ENCODE peak calls at places on chromosomes 11 and 22, in eight cellular contexts. M is osteocyte; N is hippocampal formation; I is foreskin fibroblast; C is tibial artery; A is activated naive CD4-positive, alpha-beta T cell; L is ureter; P is hepatocyte. S is an unnamed sample.

GRCh38 chr11:125418396-125418795 is 77.7 kb downstream of the FEZ1 start:
- DNase-seq in M (no peak), N (no peak), I (no peak), C (no peak), A (no peak), L (no peak), P (no peak), S (no peak)

GRCh38 chr11:117826360-117826635 is 1.8 kb upstream of the FXYD2 start:
- DNase-seq in M (no peak), N (no peak), I (no peak), C (no peak), A (no peak), L (no peak), P (no peak), S (no peak)

GRCh38 chr22:34986461-34986977 is 79.4 kb upstream of the ISX start:
- DNase-seq in M (no peak), N (no peak), I (no peak), C (no peak), A (no peak), L (no peak), P (no peak), S (no peak)

GRCh38 chr22:46293591-46294260 is 2.9 kb upstream of the GTSE1 start:
- DNase-seq in M (no peak), N (peak), I (peak), C (peak), A (no peak), L (no peak), P (no peak), S (no peak)

GRCh38 chr11:14420223-14420622 is 61.2 kb upstream of the RRAS2 start:
- DNase-seq in M (no peak), N (no peak), I (no peak), C (no peak), A (no peak), L (no peak), P (no peak), S (no peak)

GRCh38 chr11:72844356-72844755 is 30.1 kb downstream of the ATG16L2 start:
- DNase-seq in M (no peak), N (no peak), I (peak), C (no peak), A (no peak), L (no peak), P (peak), S (no peak)

GRCh38 chr22:38700271-38700788 is 413 bp downstream of the JOSD1 start:
- DNase-seq in M (no peak), N (peak), I (peak), C (peak), A (no peak), L (peak), P (no peak), S (peak)

GRCh38 chr11:61347916-61348461 is 13.7 kb downstream of the CYB561A3 start:
- DNase-seq in M (no peak), N (no peak), I (peak), C (peak), A (no peak), L (no peak), P (no peak), S (no peak)

GRCh38 chr22:45678961-45679912 is 7.6 kb downstream of the ATXN10 start:
- DNase-seq in M (no peak), N (no peak), I (peak), C (no peak), A (no peak), L (no peak), P (no peak), S (no peak)

GRCh38 chr11:87536565-87536964 is 498.8 kb downstream of the TMEM135 start:
- DNase-seq in M (no peak), N (no peak), I (no peak), C (no peak), A (no peak), L (no peak), P (no peak), S (no peak)